ENCODE peak calls at places on chromosomes 1 and 21, in seven cellular contexts. T, O, M, C, R, V and J are unnamed samples.

GRCh38 chr1:201137579-201138310 is 10.8 kb upstream of the ASCL5 start:
- DNase-seq in O (peak), R (no peak), V (no peak), M (peak), T (no peak), C (peak), J (peak)

GRCh38 chr1:61124078-61124477 is 41.7 kb downstream of the NFIA start:
- DNase-seq in V (no peak), C (no peak), R (no peak), O (no peak), T (no peak), M (no peak), J (no peak)

GRCh38 chr1:165441166-165441955 is 3.6 kb downstream of the RXRG start:
- DNase-seq in R (no peak), C (no peak), M (no peak), V (no peak), T (no peak), O (no peak), J (no peak)

GRCh38 chr1:171142451-171143121 is 42.5 kb upstream of the FMO2 start:
- DNase-seq in V (peak), C (no peak), T (no peak), O (no peak), R (no peak), M (peak), J (no peak)

GRCh38 chr1:59013276-59013927 is 229.6 kb upstream of the JUN start:
- DNase-seq in R (no peak), M (peak), V (peak), O (no peak), T (no peak), C (peak), J (peak)

GRCh38 chr1:53728196-53728595 is 10.8 kb downstream of the GLIS1 start:
- DNase-seq in C (no peak), O (no peak), M (no peak), R (no peak), T (no peak), V (no peak), J (no peak)

GRCh38 chr1:66003690-66004089 is 211.0 kb downstream of the PDE4B start:
- DNase-seq in O (no peak), T (no peak), R (no peak), M (no peak), C (no peak), V (peak), J (no peak)

GRCh38 chr1:246827396-246827795 is 103.2 kb downstream of the SCCPDH start:
- DNase-seq in O (peak), M (no peak), T (no peak), V (no peak), C (no peak), R (no peak), J (peak)

GRCh38 chr1:98054786-98055185 is 134.0 kb upstream of the DPYD start:
- DNase-seq in V (no peak), R (no peak), M (no peak), O (peak), C (no peak), T (no peak), J (no peak)

GRCh38 chr1:5895446-5896406 is 96.5 kb downstream of the NPHP4 start:
- DNase-seq in R (no peak), M (no peak), V (no peak), T (no peak), O (no peak), C (peak), J (no peak)

GRCh38 chr1:209266590-209267172 is 316.8 kb upstream of the CAMK1G start:
- DNase-seq in V (no peak), O (peak), M (no peak), R (no peak), C (no peak), T (no peak), J (peak)

GRCh38 chr1:185520188-185520935 is 203.3 kb upstream of the IVNS1ABP start:
- DNase-seq in O (no peak), T (no peak), M (no peak), C (no peak), V (no peak), R (no peak), J (peak)

GRCh38 chr1:61322008-61322744 is 239.8 kb downstream of the NFIA start:
- DNase-seq in O (peak), M (no peak), T (no peak), V (no peak), C (no peak), R (no peak), J (peak)

GRCh38 chr1:85581138-85581801 is 709 bp downstream of the CCN1 start:
- DNase-seq in T (no peak), O (peak), V (peak), R (no peak), C (peak), M (peak), J (peak)

GRCh38 chr1:29555043-29555620 is 318.8 kb downstream of the PTPRU start:
- DNase-seq in C (no peak), V (no peak), R (no peak), M (no peak), O (no peak), T (no peak), J (no peak)

GRCh38 chr1:81876901-81877750 is 76.4 kb downstream of the ADGRL2 start:
- DNase-seq in O (no peak), T (no peak), V (peak), R (no peak), M (no peak), C (no peak), J (peak)

GRCh38 chr1:205351984-205352713 is 4.6 kb downstream of the KLHDC8A start:
- DNase-seq in M (peak), V (peak), C (no peak), O (peak), R (no peak), T (no peak), J (peak)

GRCh38 chr1:68516066-68516465 is 19.2 kb upstream of the DEPDC1 start:
- DNase-seq in V (no peak), O (peak), M (no peak), T (no peak), R (no peak), C (no peak), J (peak)

GRCh38 chr1:55898191-55898590 is 681.2 kb downstream of the PLPP3 start:
- DNase-seq in R (no peak), C (no peak), M (no peak), T (no peak), V (no peak), O (peak), J (peak)

GRCh38 chr1:70353641-70354331 is 736 bp downstream of the ANKRD13C start:
- DNase-seq in R (peak), V (peak), T (no peak), M (peak), O (peak), C (no peak), J (peak)

GRCh38 chr21:45019887-45020537 is 54.4 kb upstream of the ADARB1 start:
- DNase-seq in M (peak), V (no peak), O (no peak), C (peak), R (no peak), T (no peak), J (no peak)

GRCh38 chr21:34915364-34915834 is 133.7 kb downstream of the RUNX1 start:
- DNase-seq in V (peak), M (no peak), T (no peak), R (no peak), O (peak), C (no peak), J (peak)

GRCh38 chr1:54884768-54885167 is 2.2 kb downstream of the DHCR24 start:
- DNase-seq in R (no peak), T (no peak), C (no peak), O (no peak), M (no peak), V (no peak), J (no peak)

GRCh38 chr1:54884135-54884586 is 2.8 kb downstream of the DHCR24 start:
- DNase-seq in V (no peak), O (no peak), C (no peak), R (no peak), T (no peak), M (no peak), J (no peak)

GRCh38 chr1:54883349-54884102 is 3.5 kb downstream of the DHCR24 start:
- DNase-seq in M (peak), V (no peak), R (no peak), T (no peak), O (no peak), C (peak), J (no peak)

GRCh38 chr1:54885863-54886723 is 902 bp downstream of the DHCR24 start:
- DNase-seq in M (peak), T (no peak), C (no peak), R (no peak), O (peak), V (peak), J (peak)

GRCh38 chr1:54885237-54885679 is 1.7 kb downstream of the DHCR24 start:
- DNase-seq in O (peak), R (no peak), C (no peak), V (no peak), M (no peak), T (no peak), J (peak)
- H3K4me3 ChIP-seq in O (peak), R (peak), C (peak), V (peak), M (peak), T (no peak), J (peak)

GRCh38 chr1:47824297-47824696 is 172.9 kb downstream of the TRABD2B start:
- DNase-seq in T (no peak), V (no peak), O (no peak), M (no peak), C (peak), R (no peak), J (no peak)

GRCh38 chr1:47827032-47827585 is 170.1 kb downstream of the TRABD2B start:
- DNase-seq in T (no peak), C (peak), V (no peak), M (no peak), R (no peak), O (no peak), J (no peak)

GRCh38 chr1:47828965-47829364 is 168.2 kb downstream of the TRABD2B start:
- DNase-seq in C (no peak), O (no peak), V (no peak), M (no peak), R (no peak), T (no peak), J (no peak)

GRCh38 chr1:47823016-47823843 is 174.0 kb downstream of the TRABD2B start:
- DNase-seq in O (no peak), V (no peak), C (peak), T (no peak), R (no peak), M (no peak), J (no peak)

DNA sequence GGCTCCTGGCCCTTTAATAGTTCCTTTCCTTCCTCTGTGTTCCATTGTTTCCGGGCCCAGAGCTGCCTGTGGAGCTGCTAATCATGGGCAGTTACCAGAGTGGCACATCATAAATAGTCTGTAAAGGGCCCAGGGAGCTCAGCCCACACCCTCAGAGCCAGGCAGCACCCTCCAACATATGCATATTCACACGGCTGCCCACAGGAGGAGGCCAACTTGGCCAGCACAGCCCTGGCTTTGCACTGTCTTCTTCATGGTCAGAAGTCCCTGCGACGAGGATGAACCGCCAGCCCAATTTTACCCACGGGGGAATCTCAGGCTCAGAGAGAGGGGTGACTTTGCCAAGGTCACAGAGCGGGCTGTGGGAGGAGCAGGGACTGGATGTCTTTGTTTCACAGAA is 172.5 kb downstream of the TRABD2B start:
- DNase-seq in V (no peak), C (peak), R (no peak), M (no peak), O (no peak), T (no peak), J (no peak)
- TF ChIP-seq CTCF in V (no peak), C (no peak), R (no peak), M (no peak), O (no peak), T (no peak), J (no peak)

GRCh38 chr1:3352084-3352951 is 102.1 kb upstream of the ARHGEF16 start:
- DNase-seq in C (no peak), R (no peak), M (peak), O (peak), V (peak), T (no peak), J (no peak)
- H3K4me3 ChIP-seq in C (no peak), R (no peak), M (no peak), O (no peak), V (peak), T (peak), J (no peak)

GRCh38 chr21:36728371-36729111 is 29.6 kb downstream of the SIM2 start:
- DNase-seq in M (no peak), R (no peak), V (no peak), C (no peak), T (no peak), O (no peak), J (no peak)

GRCh38 chr21:36725793-36726386 is 27.0 kb downstream of the SIM2 start:
- DNase-seq in O (no peak), R (no peak), C (no peak), M (no peak), T (no peak), V (no peak), J (no peak)

GRCh38 chr21:36730291-36731281 is 31.7 kb downstream of the SIM2 start:
- DNase-seq in R (no peak), C (no peak), O (no peak), M (no peak), T (no peak), V (no peak), J (no peak)

GRCh38 chr21:36729301-36729970 is 30.5 kb downstream of the SIM2 start:
- DNase-seq in O (no peak), V (no peak), T (no peak), R (no peak), M (no peak), C (no peak), J (no peak)

DNA sequence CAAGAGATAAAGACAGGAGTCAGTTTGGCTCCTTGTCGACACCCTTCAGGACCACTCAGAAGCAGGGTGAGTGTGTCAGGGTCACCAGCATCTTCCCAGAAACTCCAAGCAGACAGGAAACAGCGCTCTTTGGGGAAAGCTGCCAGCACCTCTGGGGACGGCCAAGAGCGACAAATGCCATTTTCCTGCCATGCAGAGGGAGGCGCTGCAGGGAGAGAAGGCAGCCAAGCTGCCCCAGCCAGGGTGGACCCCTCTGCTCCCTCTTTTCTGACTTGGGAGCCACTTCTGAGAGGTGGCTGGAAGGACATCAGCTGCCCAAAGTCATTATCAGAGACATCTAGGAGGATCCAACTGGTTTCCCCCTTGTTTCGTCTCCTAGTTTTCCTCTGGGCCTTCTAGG is 29.0 kb downstream of the SIM2 start:
- DNase-seq in R (no peak), M (no peak), V (peak), O (no peak), T (no peak), C (no peak), J (no peak)
- TF ChIP-seq CTCF in R (no peak), M (no peak), V (peak), O (peak), T (no peak), C (no peak), J (no peak)

GRCh38 chr1:214187152-214187900 is 93.6 kb upstream of the SMYD2 start:
- DNase-seq in M (no peak), O (no peak), T (no peak), R (no peak), V (peak), C (peak), J (peak)
- H3K4me3 ChIP-seq in M (no peak), O (no peak), T (peak), R (no peak), V (peak), C (peak), J (peak)

DNA sequence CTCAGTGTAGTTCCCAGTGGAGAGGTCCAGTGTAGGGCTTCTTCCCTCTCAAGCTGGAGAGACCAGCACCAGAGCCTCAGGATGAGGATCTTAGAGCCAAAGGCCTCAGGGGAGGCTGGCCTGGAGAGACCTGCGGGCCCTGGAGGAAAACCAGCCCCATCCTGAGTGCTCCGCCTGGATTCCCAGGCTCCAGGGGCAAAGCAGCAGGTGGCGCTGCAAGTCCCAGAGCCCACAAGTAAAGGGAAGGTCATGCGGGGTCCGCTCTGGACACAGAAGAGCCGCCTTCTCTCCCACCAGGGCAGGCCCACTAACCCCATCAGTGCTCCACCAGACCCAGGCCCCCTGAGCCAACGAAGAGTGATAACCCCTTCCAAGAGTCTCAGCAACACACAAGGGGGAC is 22.7 kb downstream of the PGBD5 start:
- DNase-seq in R (no peak), C (no peak), M (no peak), O (no peak), T (no peak), V (peak), J (no peak)
- TF ChIP-seq CTCF in R (no peak), C (no peak), M (no peak), O (peak), T (no peak), V (peak), J (no peak)

DNA sequence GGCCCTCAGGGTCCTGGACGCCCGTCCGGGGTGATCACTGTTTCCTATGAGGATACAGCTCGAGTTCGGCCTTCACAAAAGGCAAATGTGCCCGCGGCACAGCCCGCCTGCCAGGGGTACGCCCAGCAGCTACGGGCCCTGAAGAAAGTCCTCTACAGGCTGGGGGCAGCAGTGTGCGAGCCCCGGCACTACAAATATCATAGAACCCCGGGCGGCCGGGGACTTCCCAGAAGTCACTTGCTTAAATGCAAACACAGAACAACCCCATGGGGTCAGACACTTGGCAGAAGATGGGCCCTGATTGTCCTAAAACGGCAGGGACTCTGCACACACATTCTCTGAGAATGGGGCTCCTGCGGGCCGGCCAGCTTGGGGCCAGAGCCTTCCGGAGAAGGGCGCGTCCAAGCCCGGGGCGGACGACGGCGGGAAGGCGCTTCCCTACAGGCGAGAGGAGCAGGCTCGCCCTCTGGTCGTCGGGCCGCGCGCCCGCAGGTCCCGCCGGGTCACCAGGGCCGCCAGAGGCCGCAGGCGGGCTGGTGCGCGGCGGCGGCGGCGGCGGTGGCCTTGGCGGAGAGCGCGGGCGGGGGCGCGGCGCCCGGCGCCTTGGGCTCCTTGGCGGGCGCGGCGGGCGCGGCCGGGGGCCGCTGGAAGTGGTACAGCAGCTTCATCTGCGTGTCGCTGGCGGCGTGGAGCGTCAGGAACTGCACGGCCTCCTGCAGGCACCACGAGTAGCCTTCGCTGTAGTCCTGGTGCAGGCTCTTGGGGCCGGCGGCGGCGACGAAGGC is 905 bp downstream of the HES5 start:
- DNase-seq in M (no peak), T (no peak), V (peak), O (no peak), R (no peak), C (no peak), J (no peak)
- H3K4me3 ChIP-seq in M (no peak), T (peak), V (peak), O (peak), R (no peak), C (peak), J (peak)

DNA sequence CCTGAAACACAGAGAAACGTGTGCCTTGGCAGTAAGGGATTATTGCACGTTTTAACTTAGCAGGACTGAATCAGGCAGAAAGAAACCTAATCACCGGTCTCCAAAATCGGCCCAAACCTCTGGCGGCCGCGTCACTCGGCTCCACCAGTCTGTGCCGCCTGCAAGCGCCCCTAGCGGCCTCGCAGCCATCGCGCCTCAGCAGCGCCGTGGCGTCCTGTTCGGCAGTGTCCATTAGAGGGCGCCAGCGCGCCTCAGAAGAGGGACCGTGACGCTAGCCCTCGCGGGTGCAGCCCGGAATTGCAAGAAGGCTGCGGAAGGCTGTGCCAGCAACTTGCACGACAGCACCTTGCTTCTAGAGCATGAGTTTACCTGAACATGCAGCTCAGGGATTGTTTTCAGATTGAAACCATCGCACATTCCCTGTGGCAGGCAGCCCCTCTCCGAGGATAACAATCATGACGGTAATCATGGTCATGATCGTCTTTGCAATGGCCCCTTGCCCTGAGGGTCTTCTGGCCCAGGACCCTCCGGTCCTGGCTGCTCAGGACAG is 164.4 kb downstream of the TRIM33 start:
- DNase-seq in C (peak), M (peak), T (no peak), V (peak), R (peak), O (peak), J (peak)
- TF ChIP-seq CTCF in C (peak), M (peak), T (peak), V (peak), R (peak), O (peak), J (peak)

GRCh38 chr1:48775817-48776399 is 783 bp downstream of the BEND5 start:
- DNase-seq in C (no peak), V (no peak), R (no peak), T (no peak), O (no peak), M (no peak), J (no peak)
- H3K4me3 ChIP-seq in C (peak), V (peak), R (no peak), T (peak), O (peak), M (peak), J (no peak)